ENCODE peak calls at places on chromosomes 4 and X, in eight cellular contexts. R is suprapubic skin; E is fibroblast of lung; V is cardiac muscle cell; Y is tibial nerve; L is sigmoid colon; T is effector memory CD4-positive, alpha-beta T cell; U is upper lobe of right lung. N is an unnamed sample.

GRCh38 chr4:76197001-76197743 is 16.5 kb downstream of the SCARB2 start:
- DNase-seq in R (no peak), E (peak; percentile 76), V (no peak), Y (no peak), L (no peak), T (no peak), U (no peak), N (no peak)

GRCh38 chr4:171639540-171639939 is 173.7 kb upstream of the GALNTL6 start:
- DNase-seq in R (no peak), E (no peak), V (no peak), Y (no peak), L (no peak), T (no peak), U (no peak), N (no peak)

GRCh38 chrX:19512961-19513360 is 2.3 kb downstream of the MAP3K15 start:
- DNase-seq in R (no peak), E (no peak), V (no peak), Y (no peak), L (no peak), T (no peak), U (no peak), N (no peak)

GRCh38 chr4:47718691-47719090 is 119.2 kb downstream of the CORIN start:
- DNase-seq in R (no peak), E (no peak), V (no peak), Y (no peak), L (no peak), T (no peak), U (no peak), N (no peak)

GRCh38 chrX:37926700-37927099 is 79.3 kb upstream of the DYNLT3 start:
- DNase-seq in R (no peak), E (peak; percentile 37), V (peak; percentile 30), Y (peak; percentile 6), L (no peak), T (no peak), U (no peak), N (no peak)

GRCh38 chrX:19886888-19887531 is 390 bp downstream of the SH3KBP1 start:
- DNase-seq in R (peak; percentile 68), E (peak; percentile 19), V (peak; percentile 42), Y (no peak), L (no peak), T (peak; percentile 6), U (peak; percentile 66), N (no peak)

GRCh38 chrX:65723706-65724105 is 56.3 kb downstream of the MSN start:
- DNase-seq in R (no peak), E (no peak), V (no peak), Y (no peak), L (no peak), T (no peak), U (no peak), N (no peak)

GRCh38 chr4:8409271-8410065 is 31.1 kb downstream of the ACOX3 start:
- DNase-seq in R (no peak), E (no peak), V (no peak), Y (no peak), L (peak; percentile 68), T (peak; percentile 79), U (no peak), N (no peak)

GRCh38 chrX:149045645-149046210 is 459.4 kb downstream of the IDS start:
- DNase-seq in R (no peak), E (no peak), V (no peak), Y (no peak), L (no peak), T (no peak), U (no peak), N (no peak)

GRCh38 chr4:1501754-1502500 is 95.7 kb upstream of the NKX1-1 start:
- DNase-seq in R (peak; percentile 39), E (no peak), V (no peak), Y (no peak), L (no peak), T (no peak), U (peak; percentile 53), N (no peak)

GRCh38 chrX:1658083-1658463 is 43.2 kb downstream of the ASMT start:
- DNase-seq in R (no peak), E (no peak), V (peak; percentile 21), Y (no peak), L (no peak), T (no peak), U (no peak), N (no peak)

GRCh38 chr4:84159767-84160166 is 339.3 kb downstream of the NKX6-1 start:
- DNase-seq in R (no peak), E (peak; percentile 3), V (peak; percentile 83), Y (no peak), L (no peak), T (no peak), U (no peak), N (no peak)

GRCh38 chrX:9396930-9397329 is 67.9 kb upstream of the TBL1X start:
- DNase-seq in R (no peak), E (peak; percentile 71), V (no peak), Y (no peak), L (no peak), T (no peak), U (no peak), N (no peak)

GRCh38 chr4:153257151-153257620 is 52.9 kb downstream of the TRIM2 start:
- DNase-seq in R (no peak), E (peak; percentile 82), V (peak; percentile 49), Y (no peak), L (no peak), T (no peak), U (no peak), N (no peak)

GRCh38 chr4:14583331-14583730 is 418.9 kb upstream of the CPEB2 start:
- DNase-seq in R (no peak), E (no peak), V (no peak), Y (no peak), L (no peak), T (no peak), U (no peak), N (no peak)

GRCh38 chr4:131091896-131092295 is 1995.9 kb downstream of the C4orf33 start:
- DNase-seq in R (no peak), E (peak; percentile 44), V (peak; percentile 52), Y (no peak), L (no peak), T (no peak), U (no peak), N (no peak)

GRCh38 chrX:2596856-2597255 is 94.2 kb upstream of the CD99 start:
- DNase-seq in R (no peak), E (no peak), V (no peak), Y (no peak), L (no peak), T (no peak), U (no peak), N (no peak)

GRCh38 chrX:50211510-50211909 is 6.9 kb downstream of the CCNB3 start:
- DNase-seq in R (no peak), E (no peak), V (no peak), Y (no peak), L (no peak), T (no peak), U (no peak), N (no peak)

GRCh38 chr4:188016754-188017153 is 21.2 kb downstream of the ZFP42 start:
- DNase-seq in R (no peak), E (no peak), V (no peak), Y (no peak), L (no peak), T (no peak), U (no peak), N (no peak)

GRCh38 chr4:73139991-73140390 is 70.5 kb upstream of the COX18 start:
- DNase-seq in R (no peak), E (peak; percentile 11), V (no peak), Y (no peak), L (no peak), T (no peak), U (no peak), N (no peak)

GRCh38 chr4:93888768-93889167 is 60.2 kb downstream of the ATOH1 start:
- DNase-seq in R (no peak), E (no peak), V (no peak), Y (no peak), L (no peak), T (no peak), U (no peak), N (no peak)

GRCh38 chr4:28449080-28449479 is 1588.4 kb downstream of the STIM2 start:
- DNase-seq in R (no peak), E (no peak), V (no peak), Y (no peak), L (no peak), T (no peak), U (no peak), N (no peak)

GRCh38 chr4:28451346-28451745 is 1590.7 kb downstream of the STIM2 start:
- DNase-seq in R (no peak), E (no peak), V (no peak), Y (no peak), L (no peak), T (no peak), U (no peak), N (no peak)
- H3K4me3 ChIP-seq in R (no peak overlapping the region), E (no peak overlapping the region), V (no peak overlapping the region), Y (no peak overlapping the region), L (no peak overlapping the region), T (no peak overlapping the region), U (no peak overlapping the region), N (no peak overlapping the region)

GRCh38 chr4:56414135-56414675 is 21.2 kb downstream of the PPAT start:
- DNase-seq in R (no peak), E (peak; percentile 62), V (no peak), Y (no peak), L (no peak), T (no peak), U (no peak), N (no peak)
- H3K27ac ChIP-seq in R (no peak overlapping the region), E (peak overlapping the region; percentile 18), V (no peak overlapping the region), Y (no peak overlapping the region), L (peak overlapping the region; percentile 34), T (no peak overlapping the region), U (no peak overlapping the region), N (no peak overlapping the region)

DNA sequence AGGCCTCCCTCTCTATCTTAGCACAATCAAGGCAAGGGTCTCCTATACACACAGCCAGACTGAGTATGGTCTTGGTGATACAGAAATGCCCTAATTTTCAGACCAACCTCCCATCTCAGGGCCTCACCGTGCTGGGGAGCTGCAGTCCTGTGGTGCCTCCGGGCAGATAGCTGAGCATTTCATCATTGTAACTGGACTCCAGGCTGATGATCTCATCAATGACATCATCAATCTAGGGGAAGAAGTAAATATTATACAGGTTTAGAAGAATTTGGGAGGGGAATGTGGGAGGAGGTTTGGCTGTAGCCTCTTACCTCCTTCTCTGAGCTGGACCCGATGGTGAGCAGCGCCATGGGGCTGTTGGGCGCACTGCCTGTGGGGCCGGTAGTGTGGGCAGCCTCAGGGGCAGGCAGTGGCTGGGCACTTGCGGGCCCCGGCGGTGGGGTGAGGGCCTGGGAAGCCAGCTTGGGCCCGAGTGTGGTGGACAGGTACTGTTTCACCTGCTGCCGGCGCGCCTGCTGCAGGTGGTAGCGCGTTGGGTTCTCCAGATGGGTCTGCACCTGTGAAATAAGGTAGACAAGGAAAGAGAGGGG is 5.2 kb downstream of the TFE3 start:
- DNase-seq in R (no peak), E (peak; percentile 45), V (no peak), Y (no peak), L (no peak), T (no peak), U (no peak), N (no peak)
- H3K36me3 ChIP-seq in R (peaks cover 45% of the 10 kb centered on the region), E (peaks cover 24% of the 10 kb centered on the region), V (peaks cover 34% of the 10 kb centered on the region), Y (peaks cover 53% of the 10 kb centered on the region), L (peaks cover 57% of the 10 kb centered on the region), T (peaks cover 23% of the 10 kb centered on the region), U (peaks cover 50% of the 10 kb centered on the region), N (peaks cover 64% of the 10 kb centered on the region)

DNA sequence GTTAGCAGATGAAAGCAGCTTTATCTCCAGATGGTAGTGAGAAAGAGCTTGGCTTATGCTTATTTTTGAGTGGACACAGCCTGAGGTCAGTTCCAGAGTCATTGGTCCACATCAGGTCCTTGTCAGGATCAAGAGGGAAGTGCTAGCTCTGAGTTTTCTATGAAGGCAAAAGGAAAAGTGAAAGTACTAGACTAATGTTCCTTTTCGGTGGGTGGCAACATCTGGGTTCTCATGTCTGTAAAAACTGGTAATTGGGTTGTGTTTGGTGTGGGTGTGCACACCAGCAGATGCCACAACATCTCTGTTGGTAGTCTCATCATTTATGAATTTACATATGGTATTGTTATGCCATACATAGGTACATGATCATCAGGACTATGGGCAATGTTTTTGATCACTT is 210.5 kb downstream of the PWWP3B start:
- DNase-seq in R (no peak), E (no peak), V (no peak), Y (no peak), L (no peak), T (no peak), U (no peak), N (no peak)
- H3K4me3 ChIP-seq in R (no peak overlapping the region), E (no peak overlapping the region), V (no peak overlapping the region), Y (no peak overlapping the region), L (no peak overlapping the region), T (peak overlapping the region; percentile 33), U (no peak overlapping the region), N (no peak overlapping the region)

N was measured in RWPE2.